ENCODE peak calls at places on chromosomes 5 and 9, in four cellular contexts. One of them, this sample, is unnamed. For H3K4me1, the result is how much of the 10 kb centered on the place peaks cover.

GRCh38 chr5:170848033-170848432 is 13.8 kb upstream of the RANBP17 start:
- DNase-seq in neuronal stem cell: no peak
- DNase-seq in GM23248: peak
- DNase-seq in HepG2: no peak
- DNase-seq in this sample: no peak

GRCh38 chr9:27086818-27087680 is 22.0 kb upstream of the TEK start:
- DNase-seq in GM23248: peak
- DNase-seq in HepG2: no peak
- DNase-seq in neuronal stem cell: no peak
- DNase-seq in this sample: peak

GRCh38 chr5:105688227-105688807 is 1982.4 kb downstream of the EFNA5 start:
- DNase-seq in HepG2: no peak
- DNase-seq in GM23248: no peak
- DNase-seq in neuronal stem cell: no peak
- DNase-seq in this sample: no peak

GRCh38 chr9:97991818-97992217 is 8.7 kb downstream of the ANP32B start:
- DNase-seq in neuronal stem cell: no peak
- DNase-seq in GM23248: no peak
- DNase-seq in HepG2: no peak
- DNase-seq in this sample: no peak

GRCh38 chr5:67202830-67203229 is 6.2 kb upstream of the CD180 start:
- DNase-seq in HepG2: no peak
- DNase-seq in neuronal stem cell: no peak
- DNase-seq in GM23248: no peak
- DNase-seq in this sample: no peak

GRCh38 chr5:76674330-76675066 is 41.4 kb upstream of the F2R start:
- DNase-seq in neuronal stem cell: no peak
- DNase-seq in HepG2: no peak
- DNase-seq in GM23248: no peak
- DNase-seq in this sample: no peak

GRCh38 chr5:89117131-89117644 is 234.2 kb upstream of the MEF2C start:
- DNase-seq in neuronal stem cell: no peak
- DNase-seq in GM23248: peak
- DNase-seq in HepG2: no peak
- DNase-seq in this sample: peak

GRCh38 chr5:133944263-133945230 is 23.9 kb downstream of the C5orf15 start:
- DNase-seq in neuronal stem cell: peak
- DNase-seq in GM23248: peak
- DNase-seq in HepG2: peak
- DNase-seq in this sample: peak

GRCh38 chr5:17443333-17444125 is 54.5 kb upstream of the TAF11L2 start:
- DNase-seq in neuronal stem cell: no peak
- DNase-seq in GM23248: no peak
- DNase-seq in HepG2: no peak
- DNase-seq in this sample: no peak

GRCh38 chr5:80208337-80208736 is 47.5 kb downstream of the SERINC5 start:
- DNase-seq in neuronal stem cell: no peak
- DNase-seq in HepG2: no peak
- DNase-seq in GM23248: peak
- DNase-seq in this sample: no peak

DNA sequence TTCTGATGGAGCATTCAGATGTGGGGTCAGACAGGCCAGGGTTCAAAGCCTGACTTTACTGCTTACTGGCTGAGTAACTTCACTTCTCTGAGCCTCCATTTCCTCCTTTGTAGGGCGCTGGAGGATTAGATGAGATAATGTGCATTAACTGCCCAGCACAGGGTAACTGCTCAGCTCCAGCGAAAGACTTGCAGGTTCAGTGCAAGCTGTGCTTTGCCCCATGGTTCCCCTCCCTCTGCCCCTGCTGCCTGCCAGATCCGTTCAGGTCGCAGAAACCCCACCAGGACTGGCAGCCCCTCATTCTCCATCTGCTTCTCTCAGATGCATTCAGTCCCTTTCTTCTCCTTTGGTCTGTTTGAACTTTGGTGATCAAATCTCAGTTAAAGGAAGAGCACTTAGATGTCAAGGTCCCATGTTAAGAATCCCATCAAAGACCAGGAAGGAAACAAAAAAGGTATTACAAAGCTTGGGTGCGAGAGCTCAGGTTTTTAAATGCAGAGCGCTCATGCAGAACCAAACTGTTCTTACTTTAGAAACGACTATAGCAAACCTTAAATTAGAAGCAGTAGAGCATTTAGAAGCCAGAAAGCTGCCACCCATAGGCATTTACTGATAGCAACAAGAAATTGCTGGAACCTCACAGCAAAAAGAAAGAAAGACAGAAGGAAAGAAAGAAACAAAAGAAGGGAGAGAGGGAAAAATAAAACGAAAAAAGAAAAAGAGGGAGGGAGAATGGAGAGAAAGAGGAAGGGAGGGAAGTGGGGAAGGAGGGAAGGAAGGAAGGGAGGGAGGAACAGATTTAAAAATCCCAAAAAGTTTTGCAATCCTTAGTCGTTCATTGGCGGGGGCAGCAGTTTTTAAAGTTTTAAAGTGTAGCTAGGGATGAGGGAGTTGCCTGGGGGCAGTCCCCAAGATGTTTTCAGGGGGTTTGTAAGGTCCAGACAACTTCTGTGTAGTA is 23.5 kb downstream of the AFAP1L1 start:
- DNase-seq in neuronal stem cell: no peak
- DNase-seq in HepG2: no peak
- DNase-seq in GM23248: no peak
- DNase-seq in this sample: no peak
- H3K4me2 ChIP-seq in neuronal stem cell: no peak
- H3K4me2 ChIP-seq in HepG2: no peak
- H3K4me2 ChIP-seq in GM23248: no peak
- H3K4me2 ChIP-seq in this sample: no peak

GRCh38 chr5:27396998-27397397 is 358.6 kb upstream of the CDH9 start:
- DNase-seq in GM23248: no peak
- DNase-seq in HepG2: no peak
- DNase-seq in neuronal stem cell: no peak
- DNase-seq in this sample: no peak

GRCh38 chr5:27403248-27403882 is 365.0 kb upstream of the CDH9 start:
- DNase-seq in GM23248: peak
- DNase-seq in neuronal stem cell: no peak
- DNase-seq in HepG2: no peak
- DNase-seq in this sample: peak

GRCh38 chr5:27406020-27406419 is 367.6 kb upstream of the CDH9 start:
- DNase-seq in GM23248: no peak
- DNase-seq in HepG2: no peak
- DNase-seq in neuronal stem cell: no peak
- DNase-seq in this sample: no peak

GRCh38 chr5:27402828-27403227 is 364.4 kb upstream of the CDH9 start:
- DNase-seq in HepG2: no peak
- DNase-seq in GM23248: no peak
- DNase-seq in neuronal stem cell: no peak
- DNase-seq in this sample: no peak
- H2AFZ ChIP-seq in HepG2: no peak
- H2AFZ ChIP-seq in GM23248: peak
- H2AFZ ChIP-seq in neuronal stem cell: peak
- H2AFZ ChIP-seq in this sample: no peak

GRCh38 chr9:110155744-110156143 is 52.2 kb downstream of the C9orf152 start:
- DNase-seq in GM23248: no peak
- DNase-seq in HepG2: no peak
- DNase-seq in neuronal stem cell: no peak
- DNase-seq in this sample: no peak
- H3K4me1 ChIP-seq in GM23248: under half
- H3K4me1 ChIP-seq in HepG2: under half
- H3K4me1 ChIP-seq in neuronal stem cell: under half
- H3K4me1 ChIP-seq in this sample: under half

GRCh38 chr5:154610321-154611154 is 132.5 kb upstream of the HAND1 start:
- DNase-seq in GM23248: peak
- DNase-seq in HepG2: peak
- DNase-seq in neuronal stem cell: peak
- DNase-seq in this sample: peak
- H3K4me2 ChIP-seq in GM23248: peak
- H3K4me2 ChIP-seq in HepG2: peak
- H3K4me2 ChIP-seq in neuronal stem cell: peak
- H3K4me2 ChIP-seq in this sample: peak

GRCh38 chr5:141409598-141410306 is 1.9 kb downstream of the PCDHGB6 start:
- DNase-seq in neuronal stem cell: no peak
- DNase-seq in GM23248: no peak
- DNase-seq in HepG2: no peak
- DNase-seq in this sample: no peak

GRCh38 chr5:141411575-141411974 is 1.2 kb upstream of the PCDHGA10 start:
- DNase-seq in HepG2: no peak
- DNase-seq in neuronal stem cell: no peak
- DNase-seq in GM23248: no peak
- DNase-seq in this sample: no peak

GRCh38 chr5:141413540-141414069 is 818 bp downstream of the PCDHGA10 start:
- DNase-seq in HepG2: no peak
- DNase-seq in GM23248: no peak
- DNase-seq in neuronal stem cell: no peak
- DNase-seq in this sample: no peak

GRCh38 chr5:141412853-141413539 is at the start of gene PCDHGA10:
- DNase-seq in GM23248: peak
- DNase-seq in neuronal stem cell: peak
- DNase-seq in HepG2: peak
- DNase-seq in this sample: peak
- H2AFZ ChIP-seq in GM23248: peak
- H2AFZ ChIP-seq in neuronal stem cell: peak
- H2AFZ ChIP-seq in HepG2: no peak
- H2AFZ ChIP-seq in this sample: peak

GRCh38 chr9:23781111-23781510 is 44.9 kb downstream of the ELAVL2 start:
- DNase-seq in GM23248: no peak
- DNase-seq in neuronal stem cell: no peak
- DNase-seq in HepG2: no peak
- DNase-seq in this sample: no peak
- H3K4me1 ChIP-seq in GM23248: under half
- H3K4me1 ChIP-seq in neuronal stem cell: under half
- H3K4me1 ChIP-seq in HepG2: under half
- H3K4me1 ChIP-seq in this sample: under half

GRCh38 chr9:106866243-106866642 is 3.3 kb downstream of the ZNF462 start:
- DNase-seq in neuronal stem cell: no peak
- DNase-seq in GM23248: no peak
- DNase-seq in HepG2: no peak
- DNase-seq in this sample: no peak

GRCh38 chr9:106869458-106869857 is 6.5 kb downstream of the ZNF462 start:
- DNase-seq in GM23248: peak
- DNase-seq in HepG2: no peak
- DNase-seq in neuronal stem cell: no peak
- DNase-seq in this sample: peak

GRCh38 chr9:106869028-106869427 is 6.1 kb downstream of the ZNF462 start:
- DNase-seq in HepG2: no peak
- DNase-seq in neuronal stem cell: no peak
- DNase-seq in GM23248: peak
- DNase-seq in this sample: no peak

GRCh38 chr9:106868565-106868964 is 5.6 kb downstream of the ZNF462 start:
- DNase-seq in GM23248: peak
- DNase-seq in neuronal stem cell: no peak
- DNase-seq in HepG2: no peak
- DNase-seq in this sample: no peak

DNA sequence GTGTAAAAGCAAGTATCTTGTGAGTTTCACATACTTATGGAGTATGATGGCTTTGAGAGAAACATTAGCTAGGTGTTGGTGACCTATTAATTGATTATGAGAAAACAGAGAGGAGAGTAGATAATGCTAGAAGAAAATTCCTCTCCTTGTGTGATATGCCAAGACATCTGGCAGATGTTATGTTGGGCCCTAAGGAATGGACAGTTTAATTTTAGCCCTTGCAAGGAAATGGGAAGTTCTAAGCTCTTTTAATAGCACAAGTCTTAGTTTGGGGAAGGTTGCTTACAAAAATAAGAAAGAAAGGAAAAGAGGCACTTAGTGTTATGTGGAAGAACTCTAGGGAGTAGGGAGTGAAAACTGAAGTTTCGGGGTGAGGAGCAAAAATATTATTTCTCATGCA is 5.1 kb downstream of the ZNF462 start:
- DNase-seq in neuronal stem cell: no peak
- DNase-seq in GM23248: no peak
- DNase-seq in HepG2: no peak
- DNase-seq in this sample: no peak
- H3K4me2 ChIP-seq in neuronal stem cell: no peak
- H3K4me2 ChIP-seq in GM23248: no peak
- H3K4me2 ChIP-seq in HepG2: no peak
- H3K4me2 ChIP-seq in this sample: no peak

DNA sequence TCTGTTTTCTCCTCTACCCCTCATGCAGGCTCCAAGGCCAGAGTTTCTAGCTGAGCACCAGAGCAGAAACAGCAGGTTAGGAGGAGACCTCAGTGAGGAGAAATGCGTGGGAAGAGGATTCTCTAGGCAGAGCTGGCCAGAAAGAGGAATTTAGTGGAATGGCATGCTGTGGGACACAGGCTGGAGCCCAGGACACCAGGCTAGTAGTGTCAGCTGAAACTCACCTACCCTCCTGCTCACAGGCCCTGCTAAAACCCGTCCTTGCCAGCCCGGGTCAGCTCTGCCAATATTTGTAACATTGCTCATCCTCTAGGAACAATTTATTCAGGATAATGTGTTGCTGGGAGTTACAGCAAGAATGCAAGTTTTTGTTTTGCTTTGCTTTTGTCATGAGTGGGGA is 40.2 kb upstream of the AGXT2 start:
- DNase-seq in neuronal stem cell: no peak
- DNase-seq in HepG2: no peak
- DNase-seq in GM23248: peak
- DNase-seq in this sample: peak
- H2AFZ ChIP-seq in neuronal stem cell: peak
- H2AFZ ChIP-seq in HepG2: no peak
- H2AFZ ChIP-seq in GM23248: peak
- H2AFZ ChIP-seq in this sample: no peak